ENCODE peak calls at places on chromosomes 5 and 9, in four cellular contexts. H is SK-N-SH, M is ovary, U is GM12878. B is an unnamed sample.
A peak's percentile ranks its signal among the peaks of the same experiment; 100 is the strongest.

GRCh38 chr9:126630458-126631237 is 16.9 kb downstream of the LMX1B start:
- DNase-seq in M (no peak), H (no peak), U (no peak), B (no peak)

GRCh38 chr5:41334221-41334620 is 120.9 kb upstream of the C6 start:
- DNase-seq in U (no peak), H (no peak), M (no peak), B (no peak)

GRCh38 chr5:153640293-153640692 is 149.8 kb downstream of the GRIA1 start:
- DNase-seq in H (no peak), U (no peak), M (no peak), B (no peak)

GRCh38 chr5:9376363-9377117 is 169.3 kb downstream of the SEMA5A start:
- DNase-seq in M (no peak), U (no peak), H (no peak), B (no peak)

GRCh38 chr5:180141068-180141660 is 67.8 kb downstream of the RASGEF1C start:
- DNase-seq in M (no peak), H (no peak), U (no peak), B (peak; percentile 50)

GRCh38 chr5:171316258-171317121 is 7.4 kb downstream of the TLX3 start:
- DNase-seq in U (no peak), H (no peak), M (no peak), B (peak; percentile 72)

GRCh38 chr5:170597876-170598275 is 94.1 kb downstream of the KCNIP1 start:
- DNase-seq in U (no peak), H (no peak), M (no peak), B (no peak)

GRCh38 chr5:163585206-163585605 is 79.8 kb downstream of the MAT2B start:
- DNase-seq in M (no peak), H (no peak), U (no peak), B (no peak)

GRCh38 chr9:104568868-104569267 is at the start of gene OR13C8:
- DNase-seq in U (no peak), H (no peak), M (no peak), B (no peak)

GRCh38 chr5:146703899-146704298 is 174.7 kb downstream of the PPP2R2B start:
- DNase-seq in H (no peak), U (no peak), M (no peak), B (no peak)

GRCh38 chr9:130361873-130362362 is 82.8 kb upstream of the ASS1 start:
- DNase-seq in U (no peak), M (no peak), H (no peak), B (no peak)

GRCh38 chr5:54541823-54542783 is 24.5 kb downstream of the SNX18 start:
- DNase-seq in H (no peak), M (no peak), U (no peak), B (no peak)

GRCh38 chr9:78932849-78933627 is 636.1 kb downstream of the PSAT1 start:
- DNase-seq in M (no peak), H (no peak), U (no peak), B (no peak)

GRCh38 chr9:656918-657583 is 184.4 kb upstream of the DMRT1 start:
- DNase-seq in U (no peak), H (no peak), M (no peak), B (no peak)

GRCh38 chr5:3220638-3221288 is 374.9 kb upstream of the IRX1 start:
- DNase-seq in H (no peak), U (no peak), M (no peak), B (no peak)

GRCh38 chr5:142246263-142246662 is 78.6 kb downstream of the SPRY4 start:
- DNase-seq in H (no peak), U (no peak), M (no peak), B (no peak)

GRCh38 chr5:59036274-59036961 is 453.5 kb downstream of the RAB3C start:
- DNase-seq in H (no peak), U (no peak), M (no peak), B (no peak)

DNA sequence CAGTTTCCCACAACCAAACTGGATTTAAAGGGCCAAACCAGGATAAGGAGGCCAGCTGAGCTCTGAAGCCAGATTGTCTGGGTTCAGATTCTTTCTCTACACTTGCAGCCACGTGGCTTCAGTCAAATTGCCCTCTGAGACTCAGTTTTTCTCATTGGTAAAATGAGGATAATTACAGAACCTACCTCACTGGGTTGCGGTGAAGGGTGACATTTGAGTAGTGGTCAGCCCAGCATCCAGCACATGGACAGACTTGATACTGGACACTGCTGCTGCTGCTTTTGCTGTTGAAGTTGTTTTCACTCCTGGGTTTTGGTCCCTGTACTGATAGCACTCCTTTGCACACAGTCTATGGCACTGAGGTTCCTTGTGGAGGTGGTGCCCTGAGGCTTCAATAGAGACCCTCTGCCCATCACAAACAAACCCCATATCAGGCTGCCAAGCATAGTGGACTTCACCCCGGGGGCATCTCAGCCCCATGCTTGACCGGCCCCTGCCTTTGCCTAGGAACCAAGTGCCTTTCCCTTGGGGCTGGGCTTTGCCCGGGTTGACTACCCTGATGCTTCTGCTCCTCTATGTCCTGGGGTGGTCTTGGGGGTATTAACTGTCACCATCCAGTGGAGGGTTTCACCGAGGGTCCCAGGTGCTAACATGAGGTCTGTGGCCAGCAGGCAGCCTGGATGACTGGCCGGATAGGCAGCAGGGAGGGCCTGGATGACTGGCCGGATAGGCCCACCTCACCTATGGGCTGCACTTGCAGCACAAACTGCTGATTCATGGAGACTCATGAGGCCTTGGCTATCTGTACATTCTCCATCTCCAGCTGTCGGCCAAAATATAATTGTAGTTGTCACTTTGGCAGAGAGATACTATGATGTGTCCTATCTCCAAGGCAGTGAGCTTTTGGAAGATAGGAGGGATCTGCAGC is 25.9 kb upstream of the CDKN2AIPNL start:
- DNase-seq in M (no peak), H (no peak), U (no peak), B (no peak)
- TF ChIP-seq EP300 in M (no peak), H (peak; percentile 73), U (no peak), B (no peak)

GRCh38 chr5:172887735-172888134 is 53.7 kb downstream of the ERGIC1 start:
- DNase-seq in M (peak; percentile 76), U (no peak), H (no peak), B (no peak)
- TF ChIP-seq EP300 in M (peak; percentile 24), U (no peak), H (no peak), B (peak; percentile 77)

GRCh38 chr9:137299938-137300337 is 2.1 kb downstream of the NRARP start:
- DNase-seq in M (no peak), U (no peak), H (no peak), B (no peak)
- TF ChIP-seq EP300 in M (no peak), U (no peak), H (no peak), B (no peak)

GRCh38 chr9:124972241-124972770 is 31.4 kb upstream of the GOLGA1 start:
- DNase-seq in H (no peak), U (no peak), M (no peak), B (no peak)

GRCh38 chr9:124964056-124964455 is 23.2 kb upstream of the GOLGA1 start:
- DNase-seq in U (no peak), M (no peak), H (no peak), B (no peak)

GRCh38 chr9:124964604-124965003 is 23.7 kb upstream of the GOLGA1 start:
- DNase-seq in M (no peak), U (no peak), H (no peak), B (no peak)

GRCh38 chr9:124969401-124969800 is 28.5 kb upstream of the GOLGA1 start:
- DNase-seq in H (no peak), U (no peak), M (no peak), B (no peak)

DNA sequence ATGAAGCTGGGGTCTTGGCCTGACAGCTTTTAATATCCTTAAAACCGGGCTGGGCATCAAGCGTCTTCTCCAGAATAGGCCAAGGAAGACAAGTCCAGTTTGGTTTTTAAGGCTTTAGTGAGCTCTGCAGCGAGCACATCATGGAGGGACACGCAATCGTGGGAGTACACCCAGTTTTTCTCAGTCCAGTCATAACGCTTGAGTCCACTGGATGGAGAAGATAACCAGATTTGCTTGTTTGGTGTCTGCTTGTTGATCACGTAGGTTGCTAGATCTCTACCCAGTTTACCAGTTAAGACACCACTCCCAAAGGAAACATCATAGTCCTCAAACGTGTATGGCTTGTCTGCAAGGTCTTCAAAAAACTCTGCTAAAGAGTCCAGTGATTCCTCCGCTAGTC is 27.4 kb upstream of the GOLGA1 start:
- DNase-seq in H (no peak), M (no peak), U (no peak), B (no peak)
- TF ChIP-seq EP300 in H (no peak), M (no peak), U (no peak), B (no peak)

DNA sequence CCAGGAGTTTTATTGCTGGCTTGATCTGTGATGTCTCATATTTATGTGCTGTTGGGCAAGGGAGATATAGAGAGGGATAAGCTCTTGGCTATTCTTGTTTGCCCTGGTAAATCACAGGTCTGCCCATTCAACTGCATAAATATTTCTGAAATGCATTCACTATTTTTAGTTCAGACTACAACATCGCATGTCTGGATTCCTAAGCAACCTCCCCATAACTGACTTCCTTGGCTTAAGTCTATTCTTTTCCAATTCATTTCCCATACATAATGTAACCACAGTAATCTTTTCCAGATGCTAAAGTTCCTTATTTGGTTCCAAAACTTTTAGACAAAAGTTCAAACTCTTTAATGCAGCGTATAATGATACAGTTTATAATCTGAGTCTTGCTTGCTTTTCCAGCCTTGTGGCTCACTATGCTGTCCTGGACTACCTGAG is 321.4 kb upstream of the ACTBL2 start:
- DNase-seq in M (no peak), H (no peak), U (no peak), B (no peak)
- TF ChIP-seq EP300 in M (no peak), H (peak; percentile 91), U (no peak), B (no peak)

DNA sequence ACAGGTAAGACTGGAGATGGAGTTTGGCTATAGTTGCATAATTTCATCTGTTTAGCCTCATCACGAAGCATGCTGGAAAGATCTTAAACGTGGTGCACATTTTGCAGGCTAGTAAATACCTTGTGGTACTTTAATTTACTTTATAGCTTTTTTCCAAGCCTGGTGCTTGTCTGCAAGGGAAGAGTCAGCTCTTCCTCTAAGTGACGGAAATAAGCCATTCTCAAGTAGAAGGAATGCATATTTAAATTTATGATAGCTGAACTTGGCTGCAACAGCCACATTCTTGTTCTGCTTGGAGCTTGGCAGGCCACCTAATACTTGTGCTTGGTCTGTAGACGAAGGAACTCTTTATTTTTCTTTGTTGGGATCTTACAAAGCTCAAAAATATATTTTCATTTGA is 188.0 kb upstream of the PIK3R1 start:
- DNase-seq in U (no peak), M (peak; percentile 41), H (no peak), B (no peak)
- TF ChIP-seq EP300 in U (no peak), M (no peak), H (peak; percentile 89), B (no peak)